ENCODE peak calls at places on chromosomes 7 and 10, in seven cellular contexts. One of them, this sample, is unnamed. For H3K4me1, the result is how much of the 10 kb centered on the place peaks cover.

GRCh38 chr7:85074016-85074415 is 112.8 kb downstream of the SEMA3D start:
- DNase-seq in H1: no peak
- DNase-seq in neuronal stem cell: no peak
- DNase-seq in H9: no peak
- DNase-seq in IMR-90: peak
- DNase-seq in mesenchymal stem cell: no peak
- DNase-seq in trophoblast cell: no peak
- DNase-seq in this sample: no peak

GRCh38 chr7:32058017-32058416 is 12.2 kb downstream of the PDE1C start:
- DNase-seq in H1: no peak
- DNase-seq in neuronal stem cell: no peak
- DNase-seq in H9: no peak
- DNase-seq in IMR-90: no peak
- DNase-seq in mesenchymal stem cell: no peak
- DNase-seq in trophoblast cell: no peak
- DNase-seq in this sample: peak

GRCh38 chr7:104627516-104627915 is 299.1 kb downstream of the LHFPL3 start:
- DNase-seq in H1: peak
- DNase-seq in neuronal stem cell: peak
- DNase-seq in H9: peak
- DNase-seq in IMR-90: peak
- DNase-seq in mesenchymal stem cell: no peak
- DNase-seq in trophoblast cell: peak
- DNase-seq in this sample: peak

GRCh38 chr7:132045002-132045401 is 488.6 kb upstream of the PODXL start:
- DNase-seq in H1: peak
- DNase-seq in neuronal stem cell: no peak
- DNase-seq in H9: no peak
- DNase-seq in IMR-90: no peak
- DNase-seq in mesenchymal stem cell: no peak
- DNase-seq in trophoblast cell: no peak
- DNase-seq in this sample: no peak

GRCh38 chr7:139341776-139342244 is 673 bp downstream of the FMC1 start:
- DNase-seq in H1: no peak
- DNase-seq in neuronal stem cell: no peak
- DNase-seq in H9: no peak
- DNase-seq in IMR-90: no peak
- DNase-seq in mesenchymal stem cell: no peak
- DNase-seq in trophoblast cell: peak
- DNase-seq in this sample: no peak

GRCh38 chr10:112768121-112768520 is 181.9 kb upstream of the TCF7L2 start:
- DNase-seq in H1: no peak
- DNase-seq in neuronal stem cell: no peak
- DNase-seq in H9: no peak
- DNase-seq in IMR-90: no peak
- DNase-seq in mesenchymal stem cell: no peak
- DNase-seq in trophoblast cell: no peak
- DNase-seq in this sample: no peak

GRCh38 chr7:1938788-1939433 is 268.8 kb downstream of the ELFN1 start:
- DNase-seq in H1: no peak
- DNase-seq in neuronal stem cell: no peak
- DNase-seq in H9: no peak
- DNase-seq in IMR-90: no peak
- DNase-seq in mesenchymal stem cell: no peak
- DNase-seq in trophoblast cell: no peak
- DNase-seq in this sample: no peak

GRCh38 chr7:24477807-24478655 is 95.2 kb upstream of the PALS2 start:
- DNase-seq in H1: no peak
- DNase-seq in neuronal stem cell: peak
- DNase-seq in H9: peak
- DNase-seq in IMR-90: peak
- DNase-seq in mesenchymal stem cell: peak
- DNase-seq in trophoblast cell: no peak
- DNase-seq in this sample: peak

DNA sequence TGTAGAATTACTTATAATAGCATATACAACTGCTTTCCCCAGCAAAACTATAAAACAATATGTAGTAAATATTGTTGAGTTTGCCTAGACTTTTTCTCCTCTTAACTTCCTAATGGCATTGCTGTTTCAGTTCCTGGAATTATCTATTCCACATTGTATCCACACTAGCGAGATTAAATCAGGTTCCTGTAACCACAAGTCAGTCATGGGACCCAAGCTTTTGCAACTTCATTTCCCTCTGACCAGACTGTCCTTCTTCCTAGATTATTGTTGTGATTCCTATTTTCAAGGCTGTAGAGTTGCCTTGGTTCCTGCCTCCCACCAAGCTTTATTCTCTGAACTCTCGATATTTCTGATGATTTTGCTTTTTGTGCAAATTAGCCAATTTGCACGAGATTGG is 173.3 kb upstream of the ZNF804B start:
- DNase-seq in H1: no peak
- DNase-seq in neuronal stem cell: no peak
- DNase-seq in H9: no peak
- DNase-seq in IMR-90: no peak
- DNase-seq in mesenchymal stem cell: no peak
- DNase-seq in trophoblast cell: no peak
- DNase-seq in this sample: no peak
- H2BK5ac ChIP-seq in H1: no peak
- H2BK5ac ChIP-seq in neuronal stem cell: no peak
- H2BK5ac ChIP-seq in H9: no peak
- H2BK5ac ChIP-seq in IMR-90: no peak
- H2BK5ac ChIP-seq in mesenchymal stem cell: no peak
- H2BK5ac ChIP-seq in trophoblast cell: no peak
- H2BK5ac ChIP-seq in this sample: no peak

GRCh38 chr10:124648738-124649137 is 95.4 kb downstream of the FAM53B start:
- DNase-seq in H1: no peak
- DNase-seq in neuronal stem cell: no peak
- DNase-seq in H9: no peak
- DNase-seq in IMR-90: peak
- DNase-seq in mesenchymal stem cell: peak
- DNase-seq in trophoblast cell: no peak
- DNase-seq in this sample: no peak
- H3K4me1 ChIP-seq in H1: under half
- H3K4me1 ChIP-seq in neuronal stem cell: under half
- H3K4me1 ChIP-seq in H9: under half
- H3K4me1 ChIP-seq in IMR-90: under half
- H3K4me1 ChIP-seq in mesenchymal stem cell: under half
- H3K4me1 ChIP-seq in trophoblast cell: under half
- H3K4me1 ChIP-seq in this sample: under half

GRCh38 chr10:19689231-19689630 is 127.0 kb upstream of the PLXDC2 start:
- DNase-seq in H1: no peak
- DNase-seq in neuronal stem cell: no peak
- DNase-seq in H9: no peak
- DNase-seq in IMR-90: no peak
- DNase-seq in mesenchymal stem cell: no peak
- DNase-seq in trophoblast cell: no peak
- DNase-seq in this sample: no peak
- H2BK5ac ChIP-seq in H1: no peak
- H2BK5ac ChIP-seq in neuronal stem cell: no peak
- H2BK5ac ChIP-seq in H9: no peak
- H2BK5ac ChIP-seq in IMR-90: no peak
- H2BK5ac ChIP-seq in mesenchymal stem cell: no peak
- H2BK5ac ChIP-seq in trophoblast cell: no peak
- H2BK5ac ChIP-seq in this sample: no peak

GRCh38 chr10:74585231-74586087 is 240.9 kb upstream of the KAT6B start:
- DNase-seq in H1: no peak
- DNase-seq in neuronal stem cell: no peak
- DNase-seq in H9: no peak
- DNase-seq in IMR-90: peak
- DNase-seq in mesenchymal stem cell: peak
- DNase-seq in trophoblast cell: no peak
- DNase-seq in this sample: peak

GRCh38 chr10:74587109-74587508 is 239.3 kb upstream of the KAT6B start:
- DNase-seq in H1: no peak
- DNase-seq in neuronal stem cell: no peak
- DNase-seq in H9: no peak
- DNase-seq in IMR-90: no peak
- DNase-seq in mesenchymal stem cell: no peak
- DNase-seq in trophoblast cell: no peak
- DNase-seq in this sample: no peak

GRCh38 chr10:74589226-74589673 is 237.2 kb upstream of the KAT6B start:
- DNase-seq in H1: no peak
- DNase-seq in neuronal stem cell: peak
- DNase-seq in H9: no peak
- DNase-seq in IMR-90: peak
- DNase-seq in mesenchymal stem cell: peak
- DNase-seq in trophoblast cell: peak
- DNase-seq in this sample: peak

GRCh38 chr10:74586088-74586585 is 240.3 kb upstream of the KAT6B start:
- DNase-seq in H1: no peak
- DNase-seq in neuronal stem cell: no peak
- DNase-seq in H9: no peak
- DNase-seq in IMR-90: peak
- DNase-seq in mesenchymal stem cell: peak
- DNase-seq in trophoblast cell: no peak
- DNase-seq in this sample: peak
- H3K4me1 ChIP-seq in H1: under half
- H3K4me1 ChIP-seq in neuronal stem cell: under half
- H3K4me1 ChIP-seq in H9: under half
- H3K4me1 ChIP-seq in IMR-90: under half
- H3K4me1 ChIP-seq in mesenchymal stem cell: under half
- H3K4me1 ChIP-seq in trophoblast cell: under half
- H3K4me1 ChIP-seq in this sample: under half

DNA sequence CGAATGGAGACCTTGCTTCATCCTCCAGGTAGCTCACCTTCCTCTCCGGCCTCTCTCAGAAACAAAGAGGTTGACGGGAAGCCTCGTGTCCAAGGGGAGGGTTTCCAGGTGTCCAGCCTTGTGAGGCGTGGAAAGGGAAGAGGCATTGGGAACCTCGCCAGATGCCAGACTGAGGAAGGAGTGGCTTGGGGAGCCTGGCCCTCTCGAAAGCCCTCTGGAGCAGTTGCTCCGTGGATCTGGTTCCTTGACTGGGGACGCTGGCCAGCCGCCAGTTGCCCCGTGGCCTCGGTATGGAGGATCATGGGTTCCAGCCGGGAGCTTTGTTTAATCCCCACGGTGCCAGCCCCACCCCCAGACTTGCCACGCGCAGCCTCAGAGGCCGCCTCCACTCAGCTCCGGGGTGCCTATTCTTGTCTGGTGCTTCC is 30.3 kb upstream of the SUN1 start:
- DNase-seq in H1: no peak
- DNase-seq in neuronal stem cell: no peak
- DNase-seq in H9: no peak
- DNase-seq in IMR-90: no peak
- DNase-seq in mesenchymal stem cell: no peak
- DNase-seq in trophoblast cell: no peak
- DNase-seq in this sample: no peak
- H2BK5ac ChIP-seq in H1: no peak
- H2BK5ac ChIP-seq in neuronal stem cell: no peak
- H2BK5ac ChIP-seq in H9: no peak
- H2BK5ac ChIP-seq in IMR-90: no peak
- H2BK5ac ChIP-seq in mesenchymal stem cell: no peak
- H2BK5ac ChIP-seq in trophoblast cell: no peak
- H2BK5ac ChIP-seq in this sample: no peak

GRCh38 chr7:35818513-35818912 is 17.7 kb downstream of the SEPTIN7 start:
- DNase-seq in H1: no peak
- DNase-seq in neuronal stem cell: no peak
- DNase-seq in H9: no peak
- DNase-seq in IMR-90: no peak
- DNase-seq in mesenchymal stem cell: no peak
- DNase-seq in trophoblast cell: no peak
- DNase-seq in this sample: no peak
- H3K4me1 ChIP-seq in H1: under half
- H3K4me1 ChIP-seq in neuronal stem cell: under half
- H3K4me1 ChIP-seq in H9: under half
- H3K4me1 ChIP-seq in IMR-90: under half
- H3K4me1 ChIP-seq in mesenchymal stem cell: under half
- H3K4me1 ChIP-seq in trophoblast cell: under half
- H3K4me1 ChIP-seq in this sample: under half

DNA sequence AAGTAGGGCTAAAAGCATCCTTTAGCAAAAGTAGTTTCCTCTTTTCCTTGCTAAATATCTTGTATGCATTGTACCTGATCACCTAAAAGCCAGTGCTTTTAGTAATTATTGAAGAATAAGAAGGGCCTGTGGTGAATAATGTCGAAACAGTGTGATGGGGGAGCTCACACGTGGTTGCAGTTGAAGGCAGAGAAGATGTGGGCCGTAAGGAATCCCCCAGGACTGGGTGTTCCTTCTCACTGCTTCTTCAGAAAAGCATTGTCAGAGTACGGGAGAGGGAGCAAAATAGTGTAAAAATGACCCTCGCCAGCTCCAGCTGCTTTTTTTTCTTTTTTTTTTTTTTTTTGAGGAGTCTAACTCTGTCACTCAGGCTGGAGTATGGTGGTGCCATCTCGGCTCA is 201.1 kb downstream of the NSUN6 start:
- DNase-seq in H1: no peak
- DNase-seq in neuronal stem cell: no peak
- DNase-seq in H9: no peak
- DNase-seq in IMR-90: no peak
- DNase-seq in mesenchymal stem cell: no peak
- DNase-seq in trophoblast cell: no peak
- DNase-seq in this sample: no peak
- H2BK5ac ChIP-seq in H1: no peak
- H2BK5ac ChIP-seq in neuronal stem cell: no peak
- H2BK5ac ChIP-seq in H9: no peak
- H2BK5ac ChIP-seq in IMR-90: no peak
- H2BK5ac ChIP-seq in mesenchymal stem cell: no peak
- H2BK5ac ChIP-seq in trophoblast cell: no peak
- H2BK5ac ChIP-seq in this sample: no peak

DNA sequence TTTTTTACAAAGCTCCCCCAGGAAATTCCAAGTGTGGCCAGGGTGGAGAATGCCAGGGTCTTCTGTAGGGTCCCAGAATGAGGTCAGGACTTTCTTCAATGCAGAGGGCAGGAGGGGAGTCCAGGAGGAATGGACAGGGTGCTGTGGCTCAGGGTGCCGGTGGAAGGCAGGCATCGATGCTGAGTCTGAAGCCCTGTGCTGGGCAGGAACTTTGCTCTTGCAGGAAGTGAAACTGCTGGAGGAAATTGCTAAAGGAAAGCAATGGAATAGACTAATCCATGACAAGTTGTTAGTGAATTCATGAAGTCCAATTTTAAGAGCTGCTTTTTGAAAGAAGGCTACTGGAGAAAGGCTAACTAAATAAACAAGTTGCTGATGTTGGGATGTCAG is 14.8 kb downstream of the PTPRE start:
- DNase-seq in H1: no peak
- DNase-seq in neuronal stem cell: no peak
- DNase-seq in H9: no peak
- DNase-seq in IMR-90: no peak
- DNase-seq in mesenchymal stem cell: peak
- DNase-seq in trophoblast cell: no peak
- DNase-seq in this sample: no peak
- H3K4me1 ChIP-seq in H1: under half
- H3K4me1 ChIP-seq in neuronal stem cell: under half
- H3K4me1 ChIP-seq in H9: under half
- H3K4me1 ChIP-seq in IMR-90: under half
- H3K4me1 ChIP-seq in mesenchymal stem cell: under half
- H3K4me1 ChIP-seq in trophoblast cell: under half
- H3K4me1 ChIP-seq in this sample: under half

DNA sequence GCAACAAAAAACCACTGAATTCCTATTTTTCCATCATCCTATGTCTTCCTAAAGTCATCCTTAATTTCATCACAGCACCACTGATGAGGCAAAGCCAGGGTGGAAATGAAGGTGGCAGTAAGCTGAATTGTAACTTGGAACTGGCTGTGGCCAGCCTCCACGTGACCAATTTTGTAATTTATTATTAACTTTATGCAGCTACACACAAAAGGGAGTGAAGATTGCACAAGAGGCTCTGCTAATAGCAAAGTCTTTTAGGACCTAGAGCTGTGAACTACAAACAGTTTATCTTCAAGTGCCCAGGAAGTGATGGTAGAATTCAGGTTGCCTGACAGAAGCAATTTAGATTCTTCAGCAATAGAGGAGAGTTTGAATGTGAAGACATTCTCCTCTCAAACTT is 176.4 kb downstream of the CCDC71L start:
- DNase-seq in H1: no peak
- DNase-seq in neuronal stem cell: no peak
- DNase-seq in H9: no peak
- DNase-seq in IMR-90: peak
- DNase-seq in mesenchymal stem cell: peak
- DNase-seq in trophoblast cell: no peak
- DNase-seq in this sample: no peak
- H2BK5ac ChIP-seq in H1: no peak
- H2BK5ac ChIP-seq in neuronal stem cell: no peak
- H2BK5ac ChIP-seq in H9: no peak
- H2BK5ac ChIP-seq in IMR-90: peak
- H2BK5ac ChIP-seq in mesenchymal stem cell: peak
- H2BK5ac ChIP-seq in trophoblast cell: no peak
- H2BK5ac ChIP-seq in this sample: no peak